ENCODE peak calls at places on chromosomes 2 and 18, in four cellular contexts. G is left colon, M is AG20443, T is A549. I is an unnamed sample.

GRCh38 chr2:120547662-120548061 is 188.0 kb upstream of the GLI2 start:
- DNase-seq in G (no peak), M (no peak), T (no peak), I (no peak)

GRCh38 chr2:20509766-20510490 is 63.1 kb downstream of the RHOB start:
- DNase-seq in M (peak), T (peak), G (peak), I (peak)

GRCh38 chr2:70143314-70144150 is 47.3 kb downstream of the C2orf42 start:
- DNase-seq in G (peak), M (peak), T (peak), I (peak)

GRCh38 chr2:8567469-8568108 is 114.3 kb upstream of the ID2 start:
- DNase-seq in G (no peak), T (no peak), M (peak), I (no peak)

GRCh38 chr2:201715459-201715858 is 17.0 kb upstream of the MPP4 start:
- DNase-seq in T (no peak), G (peak), M (no peak), I (no peak)

GRCh38 chr2:108853421-108853820 is 66.8 kb downstream of the CCDC138 start:
- DNase-seq in M (no peak), T (no peak), G (no peak), I (no peak)

GRCh38 chr2:98897746-98898145 is 38.3 kb downstream of the CRACDL start:
- DNase-seq in M (no peak), T (no peak), G (no peak), I (no peak)

GRCh38 chr2:47070155-47070919 is 84.8 kb downstream of the STPG4 start:
- DNase-seq in T (no peak), G (no peak), M (no peak), I (no peak)

GRCh38 chr2:232385660-232386489 is 7.3 kb downstream of the ALPP start:
- DNase-seq in M (peak), T (peak), G (no peak), I (peak)

GRCh38 chr2:128732976-128733431 is 414.3 kb upstream of the HS6ST1 start:
- DNase-seq in G (no peak), M (peak), T (no peak), I (peak)

GRCh38 chr2:120677221-120677620 is 58.4 kb upstream of the GLI2 start:
- DNase-seq in G (no peak), M (no peak), T (no peak), I (no peak)

GRCh38 chr2:43737097-43737854 is 36.6 kb upstream of the DYNC2LI1 start:
- DNase-seq in M (peak), G (no peak), T (peak), I (peak)

GRCh38 chr2:213228638-213229037 is 55.6 kb upstream of the SPAG16 start:
- DNase-seq in T (no peak), M (no peak), G (no peak), I (no peak)

GRCh38 chr18:44458777-44459176 is 221.9 kb upstream of the SETBP1 start:
- DNase-seq in G (no peak), T (no peak), M (peak), I (peak)

GRCh38 chr2:11456251-11456650 is 9.7 kb downstream of the E2F6 start:
- DNase-seq in T (no peak), G (no peak), M (no peak), I (no peak)

GRCh38 chr2:234982096-234982834 is 30.4 kb downstream of the SH3BP4 start:
- DNase-seq in M (no peak), T (no peak), G (no peak), I (no peak)

GRCh38 chr2:174563530-174564282 is 33.9 kb downstream of the WIPF1 start:
- DNase-seq in M (no peak), T (no peak), G (no peak), I (no peak)

GRCh38 chr2:106053116-106053515 is 141.0 kb downstream of the UXS1 start:
- DNase-seq in T (no peak), G (no peak), M (peak), I (peak)

GRCh38 chr2:121254748-121255147 is 30.3 kb downstream of the TFCP2L1 start:
- DNase-seq in T (no peak), M (no peak), G (no peak), I (no peak)

GRCh38 chr18:44503854-44504253 is 176.8 kb upstream of the SETBP1 start:
- DNase-seq in T (no peak), M (no peak), G (no peak), I (no peak)

GRCh38 chr18:65436430-65436829 is 314.4 kb upstream of the CDH7 start:
- DNase-seq in G (no peak), M (no peak), T (no peak), I (no peak)

GRCh38 chr2:206556357-206556949 is 85.8 kb upstream of the FAM237A start:
- DNase-seq in G (no peak), T (peak), M (peak), I (peak)

GRCh38 chr2:8193146-8193545 is 488.7 kb upstream of the ID2 start:
- DNase-seq in T (no peak), G (no peak), M (peak), I (no peak)

GRCh38 chr2:54660752-54661151 is 62.7 kb upstream of the EML6 start:
- DNase-seq in G (no peak), T (no peak), M (no peak), I (no peak)

GRCh38 chr2:128342550-128342949 is 23.9 kb upstream of the HS6ST1 start:
- DNase-seq in T (no peak), G (no peak), M (peak), I (no peak)

GRCh38 chr2:433216-433615 is 145.3 kb upstream of the ALKAL2 start:
- DNase-seq in G (no peak), T (no peak), M (no peak), I (no peak)

GRCh38 chr2:42135381-42136312 is 33.5 kb upstream of the EML4 start:
- DNase-seq in G (no peak), T (peak), M (no peak), I (no peak)

GRCh38 chr2:46252891-46253659 is 44.1 kb upstream of the EPAS1 start:
- DNase-seq in T (no peak), M (peak), G (no peak), I (no peak)

GRCh38 chr2:239814917-239815637 is 210.1 kb downstream of the NDUFA10 start:
- DNase-seq in G (peak), M (peak), T (no peak), I (peak)

GRCh38 chr2:179428659-179429058 is 164.0 kb upstream of the SESTD1 start:
- DNase-seq in T (no peak), G (no peak), M (no peak), I (no peak)

GRCh38 chr18:55863876-55864275 is 275.9 kb upstream of the TCF4 start:
- DNase-seq in G (no peak), M (peak), T (no peak), I (peak)

I was measured in fibroblast of mammary gland.